ENCODE peak calls at places on chromosome 7, in four cellular contexts. P is bronchial epithelial cell, H is lung microvascular endothelial cell, J is astrocyte. V is an unnamed sample.

GRCh38 chr7:139591550-139592195 is 68.2 kb downstream of the CLEC2L start:
- DNase-seq in P (no peak), H (no peak), J (no peak), V (no peak)

GRCh38 chr7:45660201-45660900 is 86.2 kb downstream of the ADCY1 start:
- DNase-seq in P (no peak), H (no peak), J (no peak), V (no peak)

GRCh38 chr7:128860158-128861073 is 2.2 kb upstream of the ATP6V1F start:
- DNase-seq in P (peak; percentile 10), H (peak; percentile 62), J (peak; percentile 56), V (no peak)

GRCh38 chr7:17937506-17938115 is 2.7 kb downstream of the SNX13 start:
- DNase-seq in P (peak; percentile 46), H (no peak), J (peak; percentile 12), V (no peak)

GRCh38 chr7:15561840-15562239 is at the start of gene AGMO:
- DNase-seq in P (peak; percentile 63), H (peak; percentile 63), J (no peak), V (peak; percentile 80)

GRCh38 chr7:83996879-83997278 is 197.7 kb downstream of the SEMA3A start:
- DNase-seq in P (peak; percentile 62), H (no peak), J (no peak), V (no peak)

GRCh38 chr7:41824284-41824683 is 121.4 kb upstream of the INHBA start:
- DNase-seq in P (peak; percentile 69), H (no peak), J (no peak), V (no peak)

GRCh38 chr7:33841031-33841430 is 64.3 kb upstream of the BMPER start:
- DNase-seq in P (no peak), H (no peak), J (no peak), V (no peak)

GRCh38 chr7:134083766-134084487 is 43.2 kb upstream of the LRGUK start:
- DNase-seq in P (peak; percentile 32), H (no peak), J (peak; percentile 16), V (no peak)

GRCh38 chr7:47622946-47623640 is 41.2 kb upstream of the TNS3 start:
- DNase-seq in P (peak; percentile 55), H (no peak), J (peak; percentile 94), V (no peak)

V was measured in tibial artery.